ENCODE peak calls at places on chromosome 19, in six cellular contexts. One of them, this sample, is unnamed.

GRCh38 chr19:50383307-50383851 is 768 bp upstream of the POLD1 start:
- DNase-seq in HepG2: no peak
- DNase-seq in GM23338: peak; percentile 72
- DNase-seq in HCT116: no peak
- DNase-seq in HL-60: no peak
- DNase-seq in stomach: no peak
- DNase-seq in this sample: no peak

GRCh38 chr19:30253581-30253996 is 118.6 kb upstream of the ZNF536 start:
- DNase-seq in GM23338: no peak
- DNase-seq in HCT116: no peak
- DNase-seq in HepG2: no peak
- DNase-seq in stomach: no peak
- DNase-seq in HL-60: no peak
- DNase-seq in this sample: no peak

GRCh38 chr19:1263198-1263597 is 5.9 kb upstream of the CIRBP start:
- DNase-seq in HCT116: no peak
- DNase-seq in HL-60: no peak
- DNase-seq in GM23338: no peak
- DNase-seq in HepG2: no peak
- DNase-seq in stomach: no peak
- DNase-seq in this sample: no peak

GRCh38 chr19:1289395-1290244 is 3.9 kb downstream of the EFNA2 start:
- DNase-seq in HL-60: no peak
- DNase-seq in GM23338: no peak
- DNase-seq in stomach: no peak
- DNase-seq in HepG2: no peak
- DNase-seq in HCT116: no peak
- DNase-seq in this sample: no peak

GRCh38 chr19:52778811-52779210 is 7.8 kb downstream of the ZNF600 start:
- DNase-seq in HCT116: no peak
- DNase-seq in stomach: no peak
- DNase-seq in GM23338: no peak
- DNase-seq in HepG2: no peak
- DNase-seq in HL-60: no peak
- DNase-seq in this sample: no peak

GRCh38 chr19:28665748-28666147 is 547.2 kb downstream of the UQCRFS1 start:
- DNase-seq in GM23338: no peak
- DNase-seq in HepG2: no peak
- DNase-seq in HCT116: no peak
- DNase-seq in HL-60: no peak
- DNase-seq in stomach: no peak
- DNase-seq in this sample: no peak

GRCh38 chr19:49973987-49974386 is 13.0 kb upstream of the SIGLEC11 start:
- DNase-seq in HCT116: no peak
- DNase-seq in GM23338: no peak
- DNase-seq in stomach: no peak
- DNase-seq in HL-60: peak; percentile 95
- DNase-seq in HepG2: no peak
- DNase-seq in this sample: no peak

GRCh38 chr19:34734601-34735103 is 609 bp downstream of the ZNF181 start:
- DNase-seq in HCT116: no peak
- DNase-seq in stomach: no peak
- DNase-seq in HepG2: no peak
- DNase-seq in GM23338: peak; percentile 15
- DNase-seq in HL-60: no peak
- DNase-seq in this sample: no peak

GRCh38 chr19:16131648-16132047 is 11.8 kb upstream of the HSH2D start:
- DNase-seq in GM23338: no peak
- DNase-seq in HepG2: no peak
- DNase-seq in stomach: no peak
- DNase-seq in HCT116: no peak
- DNase-seq in HL-60: no peak
- DNase-seq in this sample: no peak

GRCh38 chr19:39199025-39199424 is 2.3 kb downstream of the NCCRP1 start:
- DNase-seq in stomach: peak; percentile 34
- DNase-seq in GM23338: no peak
- DNase-seq in HL-60: no peak
- DNase-seq in HepG2: peak; percentile 35
- DNase-seq in HCT116: no peak
- DNase-seq in this sample: peak; percentile 67

GRCh38 chr19:2542341-2543069 is 66.6 kb downstream of the GADD45B start:
- DNase-seq in HL-60: no peak
- DNase-seq in HepG2: peak; percentile 63
- DNase-seq in GM23338: peak; percentile 69
- DNase-seq in stomach: no peak
- DNase-seq in HCT116: no peak
- DNase-seq in this sample: no peak

DNA sequence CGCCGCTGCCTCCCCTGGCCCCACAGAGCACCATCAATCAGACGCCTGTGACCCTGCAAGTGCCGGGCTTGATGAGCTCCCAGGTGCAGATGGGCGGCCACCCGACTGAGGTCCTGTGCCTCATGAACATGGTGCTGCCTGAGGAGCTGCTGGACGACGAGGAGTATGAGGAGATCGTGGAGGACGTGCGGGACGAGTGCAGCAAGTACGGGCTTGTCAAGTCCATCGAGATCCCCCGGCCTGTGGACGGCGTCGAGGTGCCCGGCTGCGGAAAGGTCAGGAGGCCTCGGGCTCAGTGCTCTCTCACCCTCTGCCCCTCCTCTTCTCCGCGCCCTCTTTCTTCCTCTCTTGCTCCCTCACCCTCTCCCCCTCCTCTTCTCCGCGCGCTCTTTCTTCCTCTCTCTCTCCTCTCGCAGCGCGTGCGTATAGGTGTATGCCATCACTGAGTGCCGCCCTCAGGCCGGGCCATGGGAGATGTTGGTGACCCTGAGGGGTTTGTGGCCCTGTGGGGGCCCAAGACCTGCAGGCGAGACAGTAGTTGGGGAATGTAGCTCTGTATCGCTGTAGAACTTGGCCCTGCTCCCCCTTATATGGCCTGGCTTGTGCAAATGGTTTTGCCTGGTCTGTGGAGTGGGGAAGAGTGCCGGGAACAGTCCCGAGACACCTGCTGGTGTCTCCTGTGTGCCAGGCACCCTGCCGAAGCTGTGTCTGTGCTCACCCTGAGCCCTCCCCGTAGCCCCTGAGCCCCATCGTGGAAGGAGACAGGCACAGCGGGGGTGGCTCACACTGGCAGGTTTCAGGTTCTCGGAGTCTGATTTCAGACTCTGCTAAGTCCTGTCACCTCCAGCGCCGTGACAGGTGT is 5.4 kb upstream of the EPN1 start:
- DNase-seq in HL-60: no peak
- DNase-seq in GM23338: no peak
- DNase-seq in HepG2: no peak
- DNase-seq in HCT116: no peak
- DNase-seq in stomach: no peak
- DNase-seq in this sample: no peak
- TF ChIP-seq POLR2AphosphoS5 in HL-60: no peak
- TF ChIP-seq POLR2AphosphoS5 in GM23338: no peak
- TF ChIP-seq POLR2AphosphoS5 in HepG2: no peak
- TF ChIP-seq POLR2AphosphoS5 in HCT116: no peak
- TF ChIP-seq POLR2AphosphoS5 in stomach: no peak
- TF ChIP-seq POLR2AphosphoS5 in this sample: no peak

DNA sequence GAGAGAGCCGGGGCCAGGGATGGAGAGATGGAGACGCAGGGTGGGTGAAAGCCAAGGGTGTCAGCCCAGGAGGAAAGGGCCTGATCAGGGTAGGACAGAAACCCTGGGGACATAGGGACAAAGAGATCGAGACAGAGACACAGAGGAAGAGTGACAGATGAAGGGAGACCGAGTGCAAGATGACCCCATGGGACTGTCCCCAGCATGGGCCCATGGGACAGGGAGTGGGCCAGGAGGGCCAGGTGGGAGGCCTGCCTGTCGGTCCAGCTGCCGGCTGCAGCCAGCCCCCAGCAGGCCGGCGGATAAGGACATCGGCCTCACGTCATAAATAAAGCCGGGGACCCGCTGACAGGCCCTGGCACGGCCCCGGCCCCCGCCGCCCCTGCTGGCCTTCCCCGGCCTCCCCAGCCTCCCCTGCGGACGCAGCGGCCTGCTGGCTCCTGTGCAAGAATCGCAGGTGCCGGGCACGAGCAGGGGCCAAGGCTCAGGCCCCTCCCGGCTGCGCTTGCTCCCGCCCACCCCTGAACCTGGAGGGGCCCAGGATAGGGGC is 6.3 kb downstream of the REX1BD start:
- DNase-seq in HepG2: no peak
- DNase-seq in HCT116: no peak
- DNase-seq in stomach: no peak
- DNase-seq in GM23338: no peak
- DNase-seq in HL-60: no peak
- DNase-seq in this sample: no peak
- H3K4me3 ChIP-seq in HepG2: no peak overlapping the region
- H3K4me3 ChIP-seq in HCT116: peak overlapping the region; percentile 54
- H3K4me3 ChIP-seq in stomach: peak overlapping the region; percentile 48
- H3K4me3 ChIP-seq in GM23338: peak overlapping the region; percentile 68
- H3K4me3 ChIP-seq in HL-60: peak overlapping the region; percentile 24
- H3K4me3 ChIP-seq in this sample: peak overlapping the region; percentile 18

GRCh38 chr19:7908078-7908699 is 4.5 kb downstream of the MAP2K7 start:
- DNase-seq in stomach: no peak
- DNase-seq in HL-60: no peak
- DNase-seq in HepG2: no peak
- DNase-seq in GM23338: peak; percentile 46
- DNase-seq in HCT116: no peak
- DNase-seq in this sample: no peak

GRCh38 chr19:7905859-7906258 is 2.2 kb downstream of the MAP2K7 start:
- DNase-seq in HL-60: no peak
- DNase-seq in GM23338: no peak
- DNase-seq in stomach: no peak
- DNase-seq in HCT116: no peak
- DNase-seq in HepG2: no peak
- DNase-seq in this sample: no peak

GRCh38 chr19:7907544-7907943 is 3.9 kb downstream of the MAP2K7 start:
- DNase-seq in HepG2: no peak
- DNase-seq in HCT116: no peak
- DNase-seq in stomach: no peak
- DNase-seq in HL-60: no peak
- DNase-seq in GM23338: no peak
- DNase-seq in this sample: no peak

GRCh38 chr19:7908742-7909461 is 5.2 kb downstream of the MAP2K7 start:
- DNase-seq in HCT116: no peak
- DNase-seq in stomach: no peak
- DNase-seq in HL-60: no peak
- DNase-seq in GM23338: peak; percentile 44
- DNase-seq in HepG2: no peak
- DNase-seq in this sample: no peak

GRCh38 chr19:7907122-7907521 is 3.4 kb downstream of the MAP2K7 start:
- DNase-seq in HL-60: no peak
- DNase-seq in HCT116: no peak
- DNase-seq in GM23338: no peak
- DNase-seq in stomach: no peak
- DNase-seq in HepG2: no peak
- DNase-seq in this sample: no peak
- TF ChIP-seq POLR2AphosphoS5 in HL-60: no peak
- TF ChIP-seq POLR2AphosphoS5 in HCT116: no peak
- TF ChIP-seq POLR2AphosphoS5 in GM23338: no peak
- TF ChIP-seq POLR2AphosphoS5 in stomach: no peak
- TF ChIP-seq POLR2AphosphoS5 in HepG2: no peak
- TF ChIP-seq POLR2AphosphoS5 in this sample: no peak

GRCh38 chr19:33052352-33052972 is 12.2 kb downstream of the RHPN2 start:
- DNase-seq in HepG2: peak; percentile 60
- DNase-seq in stomach: peak; percentile 37
- DNase-seq in GM23338: no peak
- DNase-seq in HCT116: no peak
- DNase-seq in HL-60: no peak
- DNase-seq in this sample: no peak

GRCh38 chr19:33048806-33049676 is 15.6 kb downstream of the RHPN2 start:
- DNase-seq in HepG2: no peak
- DNase-seq in stomach: peak; percentile 57
- DNase-seq in HL-60: no peak
- DNase-seq in GM23338: no peak
- DNase-seq in HCT116: no peak
- DNase-seq in this sample: no peak

GRCh38 chr19:33050110-33050509 is 14.6 kb downstream of the RHPN2 start:
- DNase-seq in GM23338: no peak
- DNase-seq in HL-60: no peak
- DNase-seq in HCT116: no peak
- DNase-seq in stomach: no peak
- DNase-seq in HepG2: no peak
- DNase-seq in this sample: no peak

GRCh38 chr19:33047422-33047821 is 17.3 kb downstream of the RHPN2 start:
- DNase-seq in HepG2: no peak
- DNase-seq in HL-60: no peak
- DNase-seq in stomach: peak; percentile 83
- DNase-seq in GM23338: peak; percentile 81
- DNase-seq in HCT116: peak; percentile 96
- DNase-seq in this sample: no peak
- H3K4me3 ChIP-seq in HepG2: no peak overlapping the region
- H3K4me3 ChIP-seq in HL-60: no peak overlapping the region
- H3K4me3 ChIP-seq in stomach: no peak overlapping the region
- H3K4me3 ChIP-seq in GM23338: no peak overlapping the region
- H3K4me3 ChIP-seq in HCT116: peak overlapping the region; percentile 45
- H3K4me3 ChIP-seq in this sample: no peak overlapping the region

GRCh38 chr19:14395710-14396338 is 14.6 kb downstream of the ADGRE5 start:
- DNase-seq in HL-60: no peak
- DNase-seq in stomach: no peak
- DNase-seq in HCT116: no peak
- DNase-seq in HepG2: no peak
- DNase-seq in GM23338: no peak
- DNase-seq in this sample: no peak
- TF ChIP-seq POLR2AphosphoS5 in HL-60: peak; percentile 53
- TF ChIP-seq POLR2AphosphoS5 in stomach: no peak
- TF ChIP-seq POLR2AphosphoS5 in HCT116: no peak
- TF ChIP-seq POLR2AphosphoS5 in HepG2: no peak
- TF ChIP-seq POLR2AphosphoS5 in GM23338: no peak
- TF ChIP-seq POLR2AphosphoS5 in this sample: no peak

DNA sequence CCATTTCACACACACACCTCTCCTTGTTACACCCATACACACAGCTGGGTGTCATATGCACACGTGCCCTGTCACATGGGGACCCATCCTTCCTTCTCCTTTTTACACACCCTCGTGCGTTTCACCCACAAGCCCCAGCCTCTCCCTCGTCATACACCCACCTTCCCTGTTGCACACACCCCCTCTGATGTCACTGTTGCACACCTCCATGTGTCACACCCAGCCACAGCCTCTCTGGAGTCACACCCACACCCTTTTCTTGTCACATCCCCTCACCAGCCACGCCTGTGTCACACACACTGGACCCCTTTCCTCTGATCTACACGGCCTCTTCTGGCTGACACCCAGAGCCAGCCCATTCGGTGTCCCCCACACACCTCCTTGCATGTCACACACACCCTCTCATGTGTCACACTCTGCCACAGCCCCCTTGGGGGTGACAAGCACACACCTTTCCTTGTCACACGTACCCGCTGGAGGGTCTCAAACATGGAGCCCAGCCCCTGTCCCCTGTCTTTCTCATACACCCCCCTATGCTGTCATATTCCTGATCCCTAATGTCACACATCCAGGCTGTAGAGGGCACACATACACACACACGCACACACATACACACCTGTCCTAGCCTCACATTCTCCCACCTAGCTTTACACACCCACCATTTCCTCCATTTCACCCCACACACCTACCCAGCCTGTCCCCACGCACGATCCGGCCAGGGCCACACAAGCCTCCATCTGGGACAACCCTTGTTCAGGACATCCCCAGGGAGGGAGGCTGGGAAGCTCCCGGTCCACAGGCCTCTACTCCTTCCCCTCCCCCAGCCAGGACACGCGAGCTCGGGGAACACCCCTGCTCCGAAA is 1.4 kb downstream of the NOVA2 start:
- DNase-seq in GM23338: no peak
- DNase-seq in HL-60: peak; percentile 10
- DNase-seq in HCT116: no peak
- DNase-seq in stomach: no peak
- DNase-seq in HepG2: no peak
- DNase-seq in this sample: no peak
- H3K4me3 ChIP-seq in GM23338: peak overlapping the region; percentile 59
- H3K4me3 ChIP-seq in HL-60: no peak overlapping the region
- H3K4me3 ChIP-seq in HCT116: no peak overlapping the region
- H3K4me3 ChIP-seq in stomach: peak overlapping the region; percentile 41
- H3K4me3 ChIP-seq in HepG2: no peak overlapping the region
- H3K4me3 ChIP-seq in this sample: peak overlapping the region; percentile 40